ENCODE peak calls at places on chromosome 14, in four cellular contexts. One of them, this sample, is unnamed.

GRCh38 chr14:100155049-100155621 is 4.3 kb downstream of the DEGS2 start:
- DNase-seq in NCI-H1417: no peak
- DNase-seq in amniotic epithelial cell: peak
- DNase-seq in NCI-H1694 treated with DMSO at 0.1 percent for 48 hours: peak
- DNase-seq in this sample: no peak

GRCh38 chr14:102238766-102239165 is 66.2 kb downstream of the MOK start:
- DNase-seq in NCI-H1417: no peak
- DNase-seq in amniotic epithelial cell: no peak
- DNase-seq in NCI-H1694 treated with DMSO at 0.1 percent for 48 hours: no peak
- DNase-seq in this sample: no peak

GRCh38 chr14:37595809-37596595 is 573 bp downstream of the TTC6 start:
- DNase-seq in NCI-H1417: peak
- DNase-seq in amniotic epithelial cell: no peak
- DNase-seq in NCI-H1694 treated with DMSO at 0.1 percent for 48 hours: peak
- DNase-seq in this sample: peak

GRCh38 chr14:73740921-73741326 is 26.7 kb upstream of the PNMA1 start:
- DNase-seq in NCI-H1417: no peak
- DNase-seq in amniotic epithelial cell: peak
- DNase-seq in NCI-H1694 treated with DMSO at 0.1 percent for 48 hours: no peak
- DNase-seq in this sample: peak

GRCh38 chr14:52802597-52802996 is 11.2 kb upstream of the GNPNAT1 start:
- DNase-seq in NCI-H1417: no peak
- DNase-seq in amniotic epithelial cell: peak
- DNase-seq in NCI-H1694 treated with DMSO at 0.1 percent for 48 hours: no peak
- DNase-seq in this sample: peak

GRCh38 chr14:104968153-104968527 is 10.0 kb downstream of the AHNAK2 start:
- DNase-seq in NCI-H1417: no peak
- DNase-seq in amniotic epithelial cell: peak
- DNase-seq in NCI-H1694 treated with DMSO at 0.1 percent for 48 hours: peak
- DNase-seq in this sample: peak

GRCh38 chr14:86203843-86204242 is 673.9 kb downstream of the FLRT2 start:
- DNase-seq in NCI-H1417: no peak
- DNase-seq in amniotic epithelial cell: no peak
- DNase-seq in NCI-H1694 treated with DMSO at 0.1 percent for 48 hours: peak
- DNase-seq in this sample: no peak

GRCh38 chr14:32977913-32978312 is 39.2 kb downstream of the NPAS3 start:
- DNase-seq in NCI-H1417: no peak
- DNase-seq in amniotic epithelial cell: no peak
- DNase-seq in NCI-H1694 treated with DMSO at 0.1 percent for 48 hours: no peak
- DNase-seq in this sample: no peak

GRCh38 chr14:101520621-101521305 is 40.5 kb upstream of the DIO3 start:
- DNase-seq in NCI-H1417: no peak
- DNase-seq in amniotic epithelial cell: no peak
- DNase-seq in NCI-H1694 treated with DMSO at 0.1 percent for 48 hours: no peak
- DNase-seq in this sample: no peak

GRCh38 chr14:97634786-97635185 is 837.6 kb downstream of the VRK1 start:
- DNase-seq in NCI-H1417: no peak
- DNase-seq in amniotic epithelial cell: no peak
- DNase-seq in NCI-H1694 treated with DMSO at 0.1 percent for 48 hours: peak
- DNase-seq in this sample: no peak

GRCh38 chr14:89011727-89012271 is 187.3 kb downstream of the TTC8 start:
- DNase-seq in NCI-H1417: no peak
- DNase-seq in amniotic epithelial cell: no peak
- DNase-seq in NCI-H1694 treated with DMSO at 0.1 percent for 48 hours: no peak
- DNase-seq in this sample: no peak

GRCh38 chr14:36505892-36506731 is 13.9 kb downstream of the NKX2-1 start:
- DNase-seq in NCI-H1417: no peak
- DNase-seq in amniotic epithelial cell: no peak
- DNase-seq in NCI-H1694 treated with DMSO at 0.1 percent for 48 hours: no peak
- DNase-seq in this sample: no peak

GRCh38 chr14:67461341-67461985 is 27.1 kb downstream of the TMEM229B start:
- DNase-seq in NCI-H1417: no peak
- DNase-seq in amniotic epithelial cell: peak
- DNase-seq in NCI-H1694 treated with DMSO at 0.1 percent for 48 hours: no peak
- DNase-seq in this sample: peak

GRCh38 chr14:96479435-96480146 is 22.6 kb upstream of the PAPOLA start:
- DNase-seq in NCI-H1417: no peak
- DNase-seq in amniotic epithelial cell: no peak
- DNase-seq in NCI-H1694 treated with DMSO at 0.1 percent for 48 hours: no peak
- DNase-seq in this sample: peak

GRCh38 chr14:88818018-88818417 is 6.4 kb upstream of the TTC8 start:
- DNase-seq in NCI-H1417: no peak
- DNase-seq in amniotic epithelial cell: no peak
- DNase-seq in NCI-H1694 treated with DMSO at 0.1 percent for 48 hours: no peak
- DNase-seq in this sample: no peak

GRCh38 chr14:101947577-101947903 is 16.8 kb upstream of the DYNC1H1 start:
- DNase-seq in NCI-H1417: no peak
- DNase-seq in amniotic epithelial cell: no peak
- DNase-seq in NCI-H1694 treated with DMSO at 0.1 percent for 48 hours: no peak
- DNase-seq in this sample: no peak

GRCh38 chr14:101074124-101075024 is 170.9 kb upstream of the RTL1 start:
- DNase-seq in NCI-H1417: no peak
- DNase-seq in amniotic epithelial cell: no peak
- DNase-seq in NCI-H1694 treated with DMSO at 0.1 percent for 48 hours: no peak
- DNase-seq in this sample: no peak

GRCh38 chr14:69504775-69505174 is 20.2 kb downstream of the PLEKHD1 start:
- DNase-seq in NCI-H1417: no peak
- DNase-seq in amniotic epithelial cell: no peak
- DNase-seq in NCI-H1694 treated with DMSO at 0.1 percent for 48 hours: no peak
- DNase-seq in this sample: no peak

GRCh38 chr14:91980157-91980556 is 32.7 kb upstream of the FBLN5 start:
- DNase-seq in NCI-H1417: no peak
- DNase-seq in amniotic epithelial cell: peak
- DNase-seq in NCI-H1694 treated with DMSO at 0.1 percent for 48 hours: no peak
- DNase-seq in this sample: peak

GRCh38 chr14:96086574-96087077 is 47.5 kb downstream of the C14orf132 start:
- DNase-seq in NCI-H1417: no peak
- DNase-seq in amniotic epithelial cell: peak
- DNase-seq in NCI-H1694 treated with DMSO at 0.1 percent for 48 hours: no peak
- DNase-seq in this sample: no peak

GRCh38 chr14:25430808-25431207 is 380.9 kb upstream of the STXBP6 start:
- DNase-seq in NCI-H1417: no peak
- DNase-seq in amniotic epithelial cell: no peak
- DNase-seq in NCI-H1694 treated with DMSO at 0.1 percent for 48 hours: no peak
- DNase-seq in this sample: no peak

GRCh38 chr14:23284654-23285529 is 1.0 kb downstream of the HOMEZ start:
- DNase-seq in NCI-H1417: no peak
- DNase-seq in amniotic epithelial cell: peak
- DNase-seq in NCI-H1694 treated with DMSO at 0.1 percent for 48 hours: no peak
- DNase-seq in this sample: peak

GRCh38 chr14:59849371-59850130 is 21.0 kb downstream of the RTN1 start:
- DNase-seq in NCI-H1417: no peak
- DNase-seq in amniotic epithelial cell: no peak
- DNase-seq in NCI-H1694 treated with DMSO at 0.1 percent for 48 hours: no peak
- DNase-seq in this sample: no peak

GRCh38 chr14:69877492-69877891 is 1.7 kb upstream of the SMOC1 start:
- DNase-seq in NCI-H1417: peak
- DNase-seq in amniotic epithelial cell: peak
- DNase-seq in NCI-H1694 treated with DMSO at 0.1 percent for 48 hours: peak
- DNase-seq in this sample: no peak

GRCh38 chr14:54893151-54893760 is 9.4 kb downstream of the GCH1 start:
- DNase-seq in NCI-H1417: peak
- DNase-seq in amniotic epithelial cell: peak
- DNase-seq in NCI-H1694 treated with DMSO at 0.1 percent for 48 hours: peak
- DNase-seq in this sample: peak

GRCh38 chr14:37202265-37202664 is 4.5 kb downstream of the MIPOL1 start:
- DNase-seq in NCI-H1417: no peak
- DNase-seq in amniotic epithelial cell: peak
- DNase-seq in NCI-H1694 treated with DMSO at 0.1 percent for 48 hours: no peak
- DNase-seq in this sample: peak

GRCh38 chr14:84312551-84312950 is 1217.4 kb upstream of the FLRT2 start:
- DNase-seq in NCI-H1417: no peak
- DNase-seq in amniotic epithelial cell: peak
- DNase-seq in NCI-H1694 treated with DMSO at 0.1 percent for 48 hours: no peak
- DNase-seq in this sample: no peak

GRCh38 chr14:22282429-22282828 is 306.6 kb downstream of the DAD1 start:
- DNase-seq in NCI-H1417: no peak
- DNase-seq in amniotic epithelial cell: no peak
- DNase-seq in NCI-H1694 treated with DMSO at 0.1 percent for 48 hours: no peak
- DNase-seq in this sample: no peak

GRCh38 chr14:87797001-87797400 is 196.0 kb downstream of the GALC start:
- DNase-seq in NCI-H1417: peak
- DNase-seq in amniotic epithelial cell: no peak
- DNase-seq in NCI-H1694 treated with DMSO at 0.1 percent for 48 hours: no peak
- DNase-seq in this sample: no peak

GRCh38 chr14:46433381-46433780 is 218.2 kb downstream of the RPL10L start:
- DNase-seq in NCI-H1417: no peak
- DNase-seq in amniotic epithelial cell: no peak
- DNase-seq in NCI-H1694 treated with DMSO at 0.1 percent for 48 hours: no peak
- DNase-seq in this sample: no peak

GRCh38 chr14:74491952-74492351 is 1.2 kb downstream of the NPC2 start:
- DNase-seq in NCI-H1417: no peak
- DNase-seq in amniotic epithelial cell: peak
- DNase-seq in NCI-H1694 treated with DMSO at 0.1 percent for 48 hours: no peak
- DNase-seq in this sample: peak

GRCh38 chr14:101839236-101839635 is 77.7 kb downstream of the PPP2R5C start:
- DNase-seq in NCI-H1417: no peak
- DNase-seq in amniotic epithelial cell: no peak
- DNase-seq in NCI-H1694 treated with DMSO at 0.1 percent for 48 hours: no peak
- DNase-seq in this sample: no peak

GRCh38 chr14:104355949-104356737 is 217.8 kb downstream of the KIF26A start:
- DNase-seq in NCI-H1417: no peak
- DNase-seq in amniotic epithelial cell: no peak
- DNase-seq in NCI-H1694 treated with DMSO at 0.1 percent for 48 hours: no peak
- DNase-seq in this sample: no peak

This sample was measured in mesenchymal stem cell.